ENCODE peak calls at places on chromosome 20, in five cellular contexts. T is prostate gland, S is breast epithelium, B is lung, F is heart right ventricle. J is an unnamed sample.

GRCh38 chr20:20373046-20373706 is 5.3 kb downstream of the INSM1 start:
- DNase-seq in S (no peak), B (no peak), T (no peak), F (no peak), J (no peak)

GRCh38 chr20:3814928-3815495 is 5.3 kb upstream of the AP5S1 start:
- DNase-seq in F (no peak), T (no peak), B (no peak), S (no peak), J (no peak)

GRCh38 chr20:23145281-23145700 is 59.2 kb upstream of the CD93 start:
- DNase-seq in T (no peak), B (no peak), F (no peak), S (no peak), J (no peak)

GRCh38 chr20:58870293-58871014 is 17.9 kb downstream of the GNAS start:
- DNase-seq in S (peak), B (peak), T (peak), F (peak), J (peak)

GRCh38 chr20:22180244-22180643 is 404.1 kb downstream of the FOXA2 start:
- DNase-seq in T (no peak), B (no peak), S (no peak), F (no peak), J (no peak)

GRCh38 chr20:57526885-57527566 is 2.1 kb upstream of the CTCFL start:
- DNase-seq in B (no peak), S (no peak), T (no peak), F (no peak), J (no peak)

GRCh38 chr20:58818585-58819285 is 32.0 kb downstream of the GNAS-AS1 start:
- DNase-seq in T (no peak), S (peak), B (no peak), F (no peak), J (no peak)

GRCh38 chr20:47102629-47103028 is 208.0 kb downstream of the EYA2 start:
- DNase-seq in S (no peak), F (peak), B (no peak), T (no peak), J (no peak)

GRCh38 chr20:58693226-58694006 is 816 bp downstream of the NPEPL1 start:
- DNase-seq in B (no peak), F (no peak), T (no peak), S (no peak), J (peak)

GRCh38 chr20:37539424-37539823 is 11.7 kb upstream of the BLCAP start:
- DNase-seq in F (no peak), B (no peak), T (no peak), S (no peak), J (no peak)

GRCh38 chr20:18672826-18673225 is 85.0 kb downstream of the DTD1 start:
- DNase-seq in T (no peak), F (no peak), B (no peak), S (no peak), J (no peak)

GRCh38 chr20:35273449-35274171 is 4.3 kb downstream of the MMP24OS start:
- DNase-seq in S (no peak), T (no peak), F (peak), B (no peak), J (no peak)

GRCh38 chr20:38307371-38308046 is 3.6 kb downstream of the BPI start:
- DNase-seq in S (no peak), F (no peak), T (no peak), B (no peak), J (no peak)

GRCh38 chr20:50555687-50556086 is 45.5 kb downstream of the PTPN1 start:
- DNase-seq in F (no peak), T (no peak), B (no peak), S (no peak), J (no peak)

GRCh38 chr20:62970307-62971210 is 18.1 kb downstream of the SLC17A9 start:
- DNase-seq in T (no peak), S (no peak), F (no peak), B (no peak), J (no peak)
- TF ChIP-seq CTCF in T (no peak), S (no peak), F (no peak), B (no peak), J (no peak)

DNA sequence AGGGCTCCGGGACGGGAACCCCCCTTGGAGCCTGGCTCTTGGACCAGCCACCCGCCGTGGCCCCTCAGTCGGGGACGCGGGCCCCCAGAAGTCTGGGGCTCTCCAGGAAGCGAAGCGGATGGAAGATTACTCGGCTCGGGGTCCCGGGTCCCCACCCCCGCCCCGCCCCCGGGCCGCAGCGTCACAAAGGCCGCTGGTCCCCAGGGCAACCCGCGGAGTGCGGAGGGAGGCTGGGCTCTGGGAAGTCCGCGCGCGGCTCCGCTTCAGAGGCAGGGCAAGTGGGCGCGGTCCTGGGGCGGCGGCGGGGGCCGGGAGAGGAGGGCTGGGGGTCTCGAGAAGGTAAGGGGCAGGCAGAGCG is at the start of gene FNDC11:
- DNase-seq in T (no peak), S (no peak), B (no peak), F (peak), J (no peak)
- H3K27ac ChIP-seq in T (no peak), S (peak), B (no peak), F (peak), J (no peak)

GRCh38 chr20:45970646-45971424 is 1.2 kb downstream of the ZNF335 start:
- DNase-seq in F (peak), B (no peak), S (no peak), T (no peak), J (no peak)

GRCh38 chr20:45972500-45973183 is 639 bp upstream of the ZNF335 start:
- DNase-seq in F (no peak), T (no peak), B (no peak), S (no peak), J (no peak)

GRCh38 chr20:45971425-45971674 is 653 bp downstream of the ZNF335 start:
- DNase-seq in S (no peak), B (no peak), F (no peak), T (peak), J (peak)

GRCh38 chr20:45969712-45970634 is 2.0 kb downstream of the ZNF335 start:
- DNase-seq in T (peak), S (no peak), B (no peak), F (no peak), J (no peak)

DNA sequence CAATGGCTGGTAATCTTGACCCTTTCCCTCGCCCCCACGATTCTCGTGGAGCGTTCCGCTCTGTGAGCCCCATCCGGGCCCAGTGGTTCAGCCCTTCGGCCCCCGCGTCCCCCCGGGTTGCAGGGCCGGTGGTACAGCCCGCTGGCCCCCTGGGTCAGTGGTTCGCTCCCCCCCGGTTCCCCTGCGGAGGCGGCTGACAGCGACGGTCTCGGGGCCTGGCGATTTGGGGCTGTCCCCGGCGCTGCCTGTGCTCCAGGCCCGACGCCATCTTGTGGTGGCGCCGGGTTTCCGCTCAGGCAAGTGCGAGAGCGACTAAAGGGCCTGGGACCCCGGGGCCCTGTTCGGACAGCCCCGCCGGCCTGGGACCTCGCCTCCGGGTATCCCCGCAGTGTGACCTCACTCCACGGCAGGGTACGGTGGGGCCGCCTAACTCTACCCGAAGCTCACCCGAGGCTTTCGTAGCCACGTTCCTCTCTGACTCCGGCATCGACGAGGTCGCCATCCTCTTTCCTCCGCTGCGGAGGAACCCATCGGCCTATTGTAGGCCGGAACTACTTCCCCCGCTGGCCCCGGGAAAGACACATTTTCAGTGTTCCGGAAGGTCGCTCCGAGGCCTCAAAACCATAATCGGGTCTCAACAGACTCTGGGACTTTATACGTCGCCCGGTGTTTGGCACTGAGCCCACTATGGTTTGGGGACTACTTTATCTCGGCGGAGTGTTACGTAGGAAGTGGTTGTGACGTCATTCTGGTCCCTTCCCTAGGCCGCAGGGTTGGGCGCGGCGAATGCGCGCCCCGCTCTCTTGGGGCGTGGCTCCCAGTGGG is at the start of gene ZNF335:
- DNase-seq in F (peak), S (peak), T (peak), B (peak), J (peak)
- TF ChIP-seq CTCF in F (peak), S (peak), T (peak), B (peak), J (peak)

DNA sequence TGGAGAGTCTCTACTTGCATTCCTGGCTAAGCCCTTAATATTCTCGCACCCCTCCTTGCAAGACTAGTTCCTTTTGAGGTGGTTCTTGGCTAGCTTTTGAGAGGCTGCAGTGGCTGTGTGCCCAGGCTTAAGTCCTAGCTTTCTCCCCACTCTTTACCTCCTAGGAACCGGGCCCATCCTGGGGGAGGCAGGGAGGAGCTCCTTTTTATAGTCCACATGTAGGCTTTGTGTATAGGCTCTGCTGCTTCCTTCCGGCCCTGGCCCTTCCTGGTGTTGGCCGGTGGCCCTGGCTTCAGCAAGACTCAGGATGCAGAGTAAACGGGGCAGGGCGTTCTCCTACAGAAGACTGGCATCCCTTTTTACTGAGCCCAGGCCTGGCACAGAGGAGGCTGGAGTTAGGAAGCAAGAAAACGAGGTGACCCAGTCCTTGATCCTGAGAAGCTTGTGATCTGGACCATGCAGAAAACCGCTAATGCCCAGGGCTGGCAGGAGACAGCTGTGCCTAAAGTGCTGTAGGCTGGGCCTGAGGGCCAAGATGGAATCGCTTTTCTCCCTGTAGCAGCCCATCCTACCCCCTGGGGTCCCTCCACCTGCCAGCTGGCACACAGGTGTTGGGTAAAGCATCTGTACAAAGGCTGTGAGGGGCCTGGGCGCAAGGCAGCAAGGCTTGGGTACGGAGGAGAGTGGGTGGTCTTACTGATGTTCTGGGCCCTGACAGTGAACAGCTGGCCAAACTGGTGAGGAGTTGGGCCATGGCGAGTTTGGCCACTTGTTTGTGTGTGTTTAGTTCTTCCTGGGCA is 8.7 kb downstream of the PLCG1 start:
- DNase-seq in F (peak), T (peak), S (no peak), B (peak), J (peak)
- H3K27ac ChIP-seq in F (peak), T (peak), S (peak), B (peak), J (peak)

GRCh38 chr20:39451386-39451785 is 489.2 kb downstream of the DHX35 start:
- DNase-seq in S (no peak), B (no peak), F (no peak), T (no peak), J (no peak)
- TF ChIP-seq CTCF in S (no peak), B (no peak), F (no peak), T (no peak), J (no peak)

DNA sequence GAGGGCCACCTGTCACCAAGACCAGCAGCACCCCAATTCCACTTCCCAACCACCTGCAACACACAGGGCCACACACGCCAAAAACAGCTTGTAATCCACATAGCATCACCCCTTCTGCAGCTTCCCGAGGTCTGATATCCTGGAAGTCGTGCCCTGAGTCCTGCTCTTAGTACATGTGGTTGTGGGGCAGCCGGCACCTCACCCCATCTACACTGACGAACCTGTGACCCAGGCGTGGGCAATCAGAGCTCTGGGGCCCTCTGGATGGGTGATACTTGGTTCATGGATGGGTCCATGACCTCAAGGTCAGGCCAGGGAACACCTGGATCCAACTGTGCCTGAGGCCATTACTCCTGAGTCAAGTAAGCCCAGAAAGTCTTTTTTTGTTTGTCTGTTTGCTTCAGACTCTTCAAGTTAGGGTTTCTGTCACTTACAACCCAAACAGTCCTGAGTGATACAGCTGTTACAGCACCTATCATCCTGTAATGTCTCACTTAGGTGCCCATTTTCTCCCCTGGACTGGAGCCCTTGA is 24.2 kb downstream of the PREX1 start:
- DNase-seq in F (no peak), T (no peak), S (no peak), B (no peak), J (no peak)
- H3K27ac ChIP-seq in F (no peak), T (no peak), S (no peak), B (no peak), J (no peak)

GRCh38 chr20:45487231-45487635 is 17.7 kb downstream of the WFDC2 start:
- DNase-seq in S (no peak), F (no peak), B (no peak), T (no peak), J (no peak)
- TF ChIP-seq CTCF in S (no peak), F (no peak), B (no peak), T (no peak), J (no peak)

DNA sequence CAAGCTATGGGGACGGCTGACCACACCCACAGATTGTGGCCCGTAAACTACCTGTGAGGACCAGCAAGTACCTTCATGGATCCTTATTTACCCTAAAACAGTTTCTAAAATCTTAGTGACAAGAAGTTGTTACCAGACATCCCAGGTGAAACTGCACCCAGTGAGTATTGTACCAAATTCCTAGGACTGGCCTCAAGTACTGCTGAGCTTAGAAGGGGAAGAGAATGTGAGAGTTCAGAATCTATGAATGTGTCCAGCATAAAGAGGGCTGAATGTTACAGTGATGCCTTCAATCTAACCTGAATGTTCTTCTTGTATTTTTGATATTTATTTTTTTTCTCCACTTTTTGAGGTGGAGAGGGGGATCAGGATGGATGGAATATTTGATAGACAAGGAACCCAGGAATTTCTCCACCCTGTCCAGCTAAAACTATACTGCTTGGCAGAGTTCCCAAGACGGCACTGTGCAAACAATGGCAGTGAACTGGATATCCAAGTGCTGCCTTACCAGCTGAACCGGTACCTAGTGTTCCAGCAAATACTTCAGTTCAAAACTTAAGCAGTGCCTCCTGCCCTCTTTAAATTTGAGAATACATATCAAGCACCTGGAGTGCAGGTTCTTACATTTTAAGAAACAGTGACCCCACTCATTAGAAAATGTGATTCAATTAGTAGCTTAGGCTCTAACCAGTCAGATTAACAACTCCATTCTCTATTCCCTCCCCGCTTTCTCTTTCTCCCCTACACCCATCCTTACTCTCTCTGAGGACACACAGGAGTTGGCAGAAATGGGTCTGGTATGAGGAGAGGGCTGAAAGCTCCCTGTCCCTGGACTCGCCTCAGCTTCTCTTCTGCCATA is 427.3 kb upstream of the FLRT3 start:
- DNase-seq in F (no peak), B (peak), T (peak), S (peak), J (no peak)
- H3K27ac ChIP-seq in F (no peak), B (peak), T (no peak), S (no peak), J (no peak)